ENCODE peak calls at places on chromosomes 4 and X, in five cellular contexts. U, D, N, A and X are unnamed samples.

GRCh38 chrX:7996414-7996813 is 69.2 kb upstream of the PNPLA4 start:
- DNase-seq in N (no peak), U (peak), A (peak), D (peak), X (peak)

GRCh38 chr4:821181-821591 is 4.7 kb downstream of the CPLX1 start:
- DNase-seq in D (no peak), N (no peak), A (no peak), U (no peak), X (no peak)

GRCh38 chr4:87219648-87220093 is 747 bp downstream of the KLHL8 start:
- DNase-seq in U (peak), A (peak), N (peak), D (peak), X (no peak)

GRCh38 chr4:41757521-41758156 is 9.1 kb upstream of the PHOX2B start:
- DNase-seq in U (no peak), N (peak), A (peak), D (no peak), X (no peak)

GRCh38 chr4:1746919-1747602 is 25.7 kb downstream of the TACC3 start:
- DNase-seq in D (no peak), N (no peak), A (no peak), U (peak), X (no peak)

GRCh38 chrX:153766871-153767673 is 3.0 kb downstream of the PLXNB3 start:
- DNase-seq in N (no peak), A (peak), D (peak), U (no peak), X (no peak)

GRCh38 chr4:1775731-1776500 is 17.2 kb upstream of the FGFR3 start:
- DNase-seq in U (peak), D (no peak), N (peak), A (no peak), X (peak)

GRCh38 chrX:11579856-11580595 is 85.7 kb downstream of the ARHGAP6 start:
- DNase-seq in N (no peak), U (no peak), A (no peak), D (no peak), X (no peak)

GRCh38 chr4:180028682-180029081 is 2214.5 kb upstream of the TENM3 start:
- DNase-seq in A (peak), N (no peak), U (peak), D (peak), X (peak)

GRCh38 chrX:4570141-4570540 is 856.7 kb upstream of the PRKX start:
- DNase-seq in D (no peak), A (no peak), U (no peak), N (no peak), X (peak)

GRCh38 chrX:145405012-145405411 is 157.7 kb downstream of the SPANXN1 start:
- DNase-seq in D (peak), N (no peak), A (peak), U (no peak), X (peak)

GRCh38 chr4:118265312-118266144 is 87.3 kb downstream of the PRSS12 start:
- DNase-seq in U (no peak), N (no peak), D (no peak), A (peak), X (peak)

GRCh38 chrX:14228611-14229010 is 198.9 kb upstream of the GEMIN8 start:
- DNase-seq in U (no peak), N (no peak), A (no peak), D (no peak), X (no peak)

GRCh38 chr4:55442541-55442940 is 46.8 kb downstream of the TMEM165 start:
- DNase-seq in D (no peak), N (no peak), A (no peak), U (no peak), X (no peak)